ENCODE peak calls at places on chromosomes 1 and 21, in seven cellular contexts. N is uterus, G is endodermal cell, D is PC-9, X is heart left ventricle, V is psoas muscle, P is PC-3. W is an unnamed sample.

GRCh38 chr1:91244737-91245136 is 159.9 kb downstream of the HFM1 start:
- DNase-seq in P (no peak), G (no peak), X (no peak), V (no peak), N (no peak), D (no peak), W (no peak)

GRCh38 chr1:154483941-154484803 is 17.8 kb upstream of the TDRD10 start:
- DNase-seq in V (no peak), N (no peak), D (peak), G (no peak), X (no peak), P (peak), W (no peak)

GRCh38 chr1:164702216-164702615 is 143.2 kb downstream of the PBX1 start:
- DNase-seq in G (no peak), N (no peak), D (no peak), P (peak), V (no peak), X (no peak), W (no peak)

GRCh38 chr1:244092293-244093264 is 41.5 kb downstream of the ZBTB18 start:
- DNase-seq in V (no peak), P (peak), G (no peak), X (no peak), D (no peak), N (no peak), W (no peak)

GRCh38 chr1:47616906-47617305 is 179.1 kb downstream of the FOXD2 start:
- DNase-seq in N (no peak), X (no peak), V (no peak), P (no peak), D (no peak), G (peak), W (no peak)

GRCh38 chr1:16162163-16162822 is 6.4 kb upstream of the EPHA2 start:
- DNase-seq in D (no peak), X (no peak), P (no peak), V (no peak), N (no peak), G (peak), W (peak)

GRCh38 chr1:87044840-87045239 is 130.4 kb downstream of the HS2ST1 start:
- DNase-seq in V (no peak), N (no peak), D (no peak), X (no peak), G (no peak), P (no peak), W (no peak)

GRCh38 chr1:226563666-226564065 is 15.1 kb downstream of the STUM start:
- DNase-seq in P (no peak), N (no peak), V (no peak), G (no peak), X (no peak), D (no peak), W (no peak)

GRCh38 chr1:168091720-168092119 is 45.0 kb downstream of the GPR161 start:
- DNase-seq in P (no peak), D (no peak), G (no peak), V (no peak), X (no peak), N (no peak), W (no peak)

GRCh38 chr1:151403612-151404011 is 4.2 kb downstream of the PSMB4 start:
- DNase-seq in X (no peak), P (no peak), V (no peak), D (no peak), N (no peak), G (no peak), W (no peak)

GRCh38 chr1:6961905-6962304 is 176.7 kb downstream of the CAMTA1 start:
- DNase-seq in D (no peak), N (no peak), P (no peak), V (no peak), G (no peak), X (no peak), W (no peak)

GRCh38 chr1:33221385-33221758 is 34.9 kb upstream of the ZNF362 start:
- DNase-seq in N (no peak), G (no peak), P (no peak), D (no peak), V (no peak), X (no peak), W (no peak)

GRCh38 chr1:205582046-205582445 is 49.8 kb downstream of the ELK4 start:
- DNase-seq in V (no peak), G (no peak), D (no peak), P (no peak), N (no peak), X (no peak), W (no peak)

GRCh38 chr1:115175596-115175995 is 86.3 kb upstream of the TSPAN2 start:
- DNase-seq in P (no peak), X (no peak), D (no peak), V (no peak), G (no peak), N (no peak), W (no peak)

GRCh38 chr21:16539041-16539440 is 809.3 kb downstream of the USP25 start:
- DNase-seq in G (no peak), P (no peak), D (no peak), X (no peak), V (no peak), N (no peak), W (no peak)

GRCh38 chr1:98046031-98046641 is 125.3 kb upstream of the DPYD start:
- DNase-seq in V (no peak), D (peak), G (peak), P (no peak), X (no peak), N (no peak), W (no peak)

GRCh38 chr1:226653311-226653921 is 85.7 kb downstream of the ITPKB start:
- DNase-seq in D (no peak), N (no peak), P (no peak), G (no peak), X (no peak), V (peak), W (peak)

GRCh38 chr1:93474291-93474690 is 26.4 kb downstream of the FNBP1L start:
- DNase-seq in V (no peak), P (no peak), X (no peak), G (no peak), N (no peak), D (no peak), W (no peak)

GRCh38 chr1:27517907-27518718 is 28.1 kb upstream of the WASF2 start:
- DNase-seq in G (peak), P (peak), V (no peak), X (no peak), D (peak), N (no peak), W (no peak)

GRCh38 chr1:173149887-173150286 is 57.2 kb downstream of the TNFSF4 start:
- DNase-seq in V (no peak), N (no peak), D (no peak), P (peak), X (no peak), G (no peak), W (no peak)

GRCh38 chr1:173365341-173365740 is 111.8 kb upstream of the PRDX6 start:
- DNase-seq in G (no peak), V (no peak), D (no peak), X (no peak), P (no peak), N (no peak), W (no peak)

GRCh38 chr1:35298464-35298863 is 30.0 kb downstream of the ZMYM4 start:
- DNase-seq in N (no peak), V (no peak), G (peak), P (peak), X (peak), D (no peak), W (peak)

GRCh38 chr1:223837206-223837605 is 8.5 kb downstream of the TP53BP2 start:
- DNase-seq in P (no peak), G (no peak), V (no peak), D (no peak), X (no peak), N (no peak), W (no peak)

GRCh38 chr1:55868026-55868425 is 652.9 kb upstream of the USP24 start:
- DNase-seq in P (peak), D (no peak), X (no peak), N (no peak), V (no peak), G (no peak), W (no peak)

GRCh38 chr1:65009724-65010420 is 43.5 kb upstream of the JAK1 start:
- DNase-seq in V (no peak), X (no peak), G (no peak), N (no peak), P (peak), D (no peak), W (no peak)

GRCh38 chr1:205293350-205294074 is 28.0 kb downstream of the NUAK2 start:
- DNase-seq in D (no peak), X (no peak), G (no peak), N (no peak), P (no peak), V (no peak), W (no peak)

GRCh38 chr1:214830956-214831355 is 228.0 kb downstream of the CENPF start:
- DNase-seq in G (no peak), P (no peak), X (no peak), D (no peak), V (no peak), N (no peak), W (no peak)

GRCh38 chr1:53542551-53542950 is 83.4 kb downstream of the DMRTB1 start:
- DNase-seq in P (no peak), V (no peak), G (no peak), D (no peak), N (no peak), X (no peak), W (no peak)

GRCh38 chr1:183310753-183311465 is 107.3 kb downstream of the NMNAT2 start:
- DNase-seq in N (no peak), X (no peak), V (no peak), G (no peak), P (no peak), D (peak), W (no peak)

GRCh38 chr1:238606896-238607295 is 716.2 kb upstream of the ZP4 start:
- DNase-seq in X (no peak), N (no peak), G (no peak), D (no peak), V (no peak), P (peak), W (no peak)

GRCh38 chr1:150156868-150157603 is 7.3 kb downstream of the PLEKHO1 start:
- DNase-seq in X (no peak), P (no peak), D (no peak), N (no peak), G (no peak), V (no peak), W (no peak)

GRCh38 chr1:153387785-153388184 is 3.1 kb downstream of the S100A8 start:
- DNase-seq in V (no peak), X (no peak), D (no peak), N (no peak), G (peak), P (no peak), W (no peak)
- H3K4me3 ChIP-seq in V (no peak), X (no peak), D (no peak), N (no peak), G (no peak), P (no peak), W (no peak)

GRCh38 chr1:109930252-109930993 is 19.8 kb downstream of the CSF1 start:
- DNase-seq in V (no peak), G (peak), N (no peak), P (no peak), D (no peak), X (no peak), W (no peak)
- H3K27ac ChIP-seq in V (peak), G (peak), N (peak), P (no peak), D (peak), X (peak), W (no peak)

GRCh38 chr21:31558839-31559367 is 100.6 kb upstream of the SOD1 start:
- DNase-seq in N (peak), G (peak), X (peak), V (peak), P (peak), D (peak), W (peak)
- TF ChIP-seq CTCF in N (peak), G (peak), X (no peak), V (no peak), P (no peak), D (no peak), W (no peak)

GRCh38 chr1:161260939-161261858 is 2.7 kb downstream of the PCP4L1 start:
- DNase-seq in D (no peak), G (no peak), V (no peak), X (no peak), N (no peak), P (peak), W (no peak)
- H3K4me3 ChIP-seq in D (peak), G (no peak), V (no peak), X (no peak), N (no peak), P (no peak), W (no peak)

GRCh38 chr21:45306832-45307571 is 19.3 kb upstream of the POFUT2 start:
- DNase-seq in N (peak), V (peak), D (no peak), P (no peak), G (peak), X (peak), W (no peak)

GRCh38 chr21:45304161-45304830 is 16.6 kb upstream of the POFUT2 start:
- DNase-seq in G (peak), X (no peak), P (no peak), D (no peak), V (peak), N (peak), W (no peak)

GRCh38 chr21:45304945-45305344 is 17.2 kb upstream of the POFUT2 start:
- DNase-seq in N (peak), G (peak), X (no peak), D (no peak), P (no peak), V (no peak), W (no peak)

GRCh38 chr21:45306453-45306831 is 18.7 kb upstream of the POFUT2 start:
- DNase-seq in N (no peak), P (no peak), D (no peak), X (no peak), G (peak), V (peak), W (no peak)

GRCh38 chr21:45305831-45306230 is 18.1 kb upstream of the POFUT2 start:
- DNase-seq in G (peak), P (no peak), D (no peak), N (peak), V (no peak), X (no peak), W (no peak)
- H3K27ac ChIP-seq in G (peak), P (no peak), D (no peak), N (no peak), V (no peak), X (peak), W (peak)

GRCh38 chr1:247862756-247863155 is 5.8 kb downstream of the TRIM58 start:
- DNase-seq in V (no peak), X (no peak), P (no peak), D (no peak), G (no peak), N (no peak), W (no peak)

GRCh38 chr1:247857986-247858356 is 984 bp downstream of the TRIM58 start:
- DNase-seq in X (no peak), V (no peak), G (no peak), D (no peak), P (no peak), N (no peak), W (no peak)

GRCh38 chr1:247855911-247856310 is 1.1 kb upstream of the TRIM58 start:
- DNase-seq in V (no peak), G (no peak), P (peak), X (no peak), D (no peak), N (no peak), W (no peak)

GRCh38 chr1:247854899-247855545 is 2.0 kb upstream of the TRIM58 start:
- DNase-seq in X (no peak), V (no peak), N (no peak), P (no peak), D (no peak), G (no peak), W (no peak)

DNA sequence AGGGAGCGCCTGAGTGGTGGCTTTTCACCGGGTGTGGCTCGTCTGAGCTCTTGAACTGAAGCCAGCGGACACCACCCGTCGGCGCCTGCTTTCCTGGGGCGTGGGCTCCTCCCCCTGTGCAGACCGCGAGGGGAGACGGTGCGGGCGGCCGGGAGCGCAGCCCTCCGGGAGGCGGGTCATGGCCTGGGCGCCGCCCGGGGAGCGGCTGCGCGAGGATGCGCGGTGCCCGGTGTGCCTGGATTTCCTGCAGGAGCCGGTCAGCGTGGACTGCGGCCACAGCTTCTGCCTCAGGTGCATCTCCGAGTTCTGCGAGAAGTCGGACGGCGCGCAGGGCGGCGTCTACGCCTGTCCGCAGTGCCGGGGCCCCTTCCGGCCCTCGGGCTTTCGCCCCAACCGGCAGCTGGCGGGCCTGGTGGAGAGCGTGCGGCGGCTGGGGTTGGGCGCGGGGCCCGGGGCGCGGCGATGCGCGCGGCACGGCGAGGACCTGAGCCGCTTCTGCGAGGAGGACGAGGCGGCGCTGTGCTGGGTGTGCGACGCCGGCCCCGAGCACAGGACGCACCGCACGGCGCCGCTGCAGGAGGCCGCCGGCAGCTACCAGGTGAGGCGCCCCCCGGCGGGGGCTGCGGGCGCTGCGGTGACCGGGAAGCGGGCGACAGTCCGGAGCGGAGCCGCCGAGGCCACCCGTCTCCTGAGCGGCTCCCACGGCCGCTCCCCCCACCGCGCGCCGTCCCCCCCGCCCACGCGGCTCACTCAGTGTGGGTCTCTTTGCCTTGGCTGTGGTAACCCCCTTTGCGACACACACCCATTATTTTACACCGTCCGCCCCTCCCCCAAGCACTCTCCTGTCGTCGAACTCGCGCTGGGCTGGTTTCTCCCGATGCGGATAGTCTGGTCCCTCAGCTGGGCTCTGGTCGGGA is at the start of gene TRIM58:
- DNase-seq in P (peak), X (no peak), G (no peak), N (no peak), V (no peak), D (no peak), W (no peak)
- TF ChIP-seq CTCF in P (peak), X (no peak), G (peak), N (no peak), V (no peak), D (no peak), W (no peak)

GRCh38 chr1:39131940-39132339 is 72.6 kb upstream of the MACF1 start:
- DNase-seq in P (no peak), V (no peak), D (no peak), X (no peak), N (no peak), G (no peak), W (no peak)
- H3K4me3 ChIP-seq in P (peak), V (no peak), D (no peak), X (no peak), N (no peak), G (no peak), W (no peak)